ENCODE peak calls at places on chromosomes 5 and 9, in five cellular contexts. F is epithelial cell of esophagus, O is M059J, A is HT-29, S is HCT116. L is an unnamed sample.

GRCh38 chr5:111984044-111984443 is 227.1 kb upstream of the NREP start:
- DNase-seq in F (peak; percentile 34), O (peak; percentile 98), A (no peak), S (no peak), L (peak; percentile 89)

GRCh38 chr5:123719004-123719403 is 207.0 kb downstream of the CSNK1G3 start:
- DNase-seq in F (peak; percentile 40), O (peak; percentile 54), S (no peak), A (no peak), L (peak; percentile 74)

GRCh38 chr9:109910616-109911568 is 130.9 kb downstream of the PALM2AKAP2 start:
- DNase-seq in F (peak; percentile 60), S (no peak), O (peak; percentile 76), A (peak; percentile 39), L (peak; percentile 83)

GRCh38 chr5:133353741-133354140 is 258.6 kb downstream of the FSTL4 start:
- DNase-seq in O (no peak), F (no peak), S (no peak), A (no peak), L (no peak)

GRCh38 chr5:111537153-111538024 is 25.1 kb upstream of the STARD4 start:
- DNase-seq in S (no peak), F (no peak), O (no peak), A (no peak), L (no peak)

GRCh38 chr5:72288923-72289322 is 31.1 kb downstream of the MRPS27 start:
- DNase-seq in O (no peak), S (no peak), F (no peak), A (no peak), L (no peak)

GRCh38 chr5:111635946-111636315 is 121.1 kb downstream of the NREP start:
- DNase-seq in O (no peak), S (no peak), A (no peak), F (no peak), L (no peak)

GRCh38 chr5:926416-927171 is 33.9 kb downstream of the TRIP13 start:
- DNase-seq in A (no peak), S (no peak), F (peak; percentile 6), O (no peak), L (no peak)

GRCh38 chr5:168372351-168372946 is 81.0 kb downstream of the WWC1 start:
- DNase-seq in O (no peak), A (no peak), S (no peak), F (no peak), L (no peak)

GRCh38 chr9:68455436-68455835 is 85.2 kb downstream of the TMEM252 start:
- DNase-seq in O (no peak), A (no peak), S (no peak), F (no peak), L (no peak)